ENCODE peak calls at places on chromosome 3, in seven cellular contexts. S is tibial nerve; G is effector CD8-positive, alpha-beta T cell; Z is CD8-positive, alpha-beta memory T cell; Y is stimulated activated CD4-positive, alpha-beta T cell treated with anti-CD3 and anti-CD28 coated beads, Interleukin-2, amount 100 ng/mL, for 48 hours; H is left ventricle myocardium inferior; B is endothelial cell. V is an unnamed sample.

GRCh38 chr3:177448987-177449975 is 252.0 kb upstream of the TBL1XR1 start:
- DNase-seq in G (no peak), S (no peak), Z (peak), Y (no peak), B (no peak), H (no peak), V (no peak)

GRCh38 chr3:115667175-115668065 is 44.1 kb downstream of the GAP43 start:
- DNase-seq in G (no peak), Z (no peak), S (no peak), B (no peak), Y (no peak), H (no peak), V (no peak)

GRCh38 chr3:123847209-123847608 is 36.9 kb downstream of the MYLK start:
- DNase-seq in Y (no peak), Z (no peak), H (no peak), B (no peak), S (no peak), G (no peak), V (no peak)

GRCh38 chr3:183108002-183108449 is 8.7 kb upstream of the MCCC1 start:
- DNase-seq in G (no peak), Y (no peak), Z (no peak), B (no peak), S (no peak), H (no peak), V (no peak)

GRCh38 chr3:186514296-186515002 is 29.7 kb downstream of the CRYGS start:
- DNase-seq in B (peak), Z (no peak), G (no peak), S (no peak), H (no peak), Y (no peak), V (no peak)

GRCh38 chr3:72888546-72889309 is 882 bp downstream of the GXYLT2 start:
- DNase-seq in Z (no peak), Y (no peak), G (no peak), H (no peak), S (no peak), B (peak), V (no peak)

GRCh38 chr3:48240711-48241491 is at the start of gene ZNF589:
- DNase-seq in G (peak), S (peak), Z (peak), B (peak), Y (peak), H (peak), V (peak)

GRCh38 chr3:126837773-126838172 is 133.7 kb downstream of the CHCHD6 start:
- DNase-seq in B (no peak), Z (no peak), S (no peak), Y (no peak), H (no peak), G (no peak), V (no peak)

GRCh38 chr3:14204605-14205284 is 26.1 kb downstream of the LSM3 start:
- DNase-seq in G (no peak), S (peak), Z (no peak), B (no peak), Y (no peak), H (no peak), V (no peak)

GRCh38 chr3:36597422-36597821 is 166.9 kb downstream of the DCLK3 start:
- DNase-seq in S (no peak), B (no peak), G (no peak), Y (no peak), Z (no peak), H (no peak), V (no peak)

GRCh38 chr3:123809597-123809996 is 74.5 kb downstream of the MYLK start:
- DNase-seq in Y (no peak), S (no peak), H (no peak), Z (no peak), B (no peak), G (no peak), V (no peak)

GRCh38 chr3:120048355-120048754 is 45.9 kb downstream of the GSK3B start:
- DNase-seq in Y (no peak), B (no peak), H (no peak), S (no peak), Z (no peak), G (no peak), V (no peak)

GRCh38 chr3:114741066-114741465 is 406.0 kb downstream of the ZBTB20 start:
- DNase-seq in S (no peak), B (no peak), G (no peak), H (no peak), Y (no peak), Z (no peak), V (no peak)

GRCh38 chr3:64331605-64332004 is 106.3 kb upstream of the PRICKLE2 start:
- DNase-seq in Y (no peak), S (no peak), B (no peak), H (no peak), G (no peak), Z (no peak), V (no peak)

GRCh38 chr3:171122212-171122611 is 95.7 kb upstream of the SLC2A2 start:
- DNase-seq in Z (no peak), H (no peak), B (no peak), G (no peak), S (no peak), Y (no peak), V (no peak)

V was measured in suprapubic skin.